ENCODE peak calls at places on chromosomes 6 and 20, in nine cellular contexts. U, F, L, Q, P, Z, B, O and S are unnamed samples.

GRCh38 chr6:33993653-33994052 is 152.2 kb downstream of the GRM4 start:
- DNase-seq in U (no peak), F (no peak), L (peak; percentile 58), Q (no peak), P (no peak), Z (no peak), B (no peak), O (no peak), S (no peak)

GRCh38 chr6:6930223-6930880 is 177.4 kb upstream of the RREB1 start:
- DNase-seq in U (no peak), F (no peak), L (no peak), Q (no peak), P (no peak), Z (no peak), B (peak; percentile 6), O (no peak), S (no peak)

GRCh38 chr20:787827-788226 is 19.5 kb upstream of the SLC52A3 start:
- DNase-seq in U (no peak), F (no peak), L (no peak), Q (no peak), P (no peak), Z (no peak), B (no peak), O (no peak), S (no peak)

GRCh38 chr20:22744341-22745193 is 160.2 kb upstream of the FOXA2 start:
- DNase-seq in U (no peak), F (no peak), L (no peak), Q (no peak), P (no peak), Z (no peak), B (no peak), O (no peak), S (no peak)

GRCh38 chr6:40336986-40337780 is 250.0 kb downstream of the LRFN2 start:
- DNase-seq in U (no peak), F (no peak), L (no peak), Q (no peak), P (no peak), Z (no peak), B (no peak), O (no peak), S (peak; percentile 95)

GRCh38 chr6:72386324-72386723 is 235.5 kb upstream of the KCNQ5 start:
- DNase-seq in U (no peak), F (peak; percentile 18), L (no peak), Q (peak; percentile 30), P (no peak), Z (no peak), B (no peak), O (no peak), S (no peak)

GRCh38 chr6:153449279-153449678 is 318.2 kb upstream of the RGS17 start:
- DNase-seq in U (no peak), F (no peak), L (no peak), Q (no peak), P (no peak), Z (no peak), B (no peak), O (no peak), S (no peak)

GRCh38 chr6:113802779-113803178 is 54.4 kb upstream of the MARCKS start:
- DNase-seq in U (no peak), F (no peak), L (no peak), Q (no peak), P (no peak), Z (no peak), B (no peak), O (no peak), S (no peak)

GRCh38 chr20:53001502-53002301 is 29.5 kb downstream of the TSHZ2 start:
- DNase-seq in U (no peak), F (no peak), L (no peak), Q (no peak), P (no peak), Z (no peak), B (no peak), O (no peak), S (no peak)

GRCh38 chr20:12966468-12967085 is 42.2 kb upstream of the SPTLC3 start:
- DNase-seq in U (no peak), F (peak; percentile 55), L (no peak), Q (no peak), P (no peak), Z (no peak), B (peak; percentile 13), O (no peak), S (peak; percentile 59)